ENCODE peak calls at places on chromosome 14, in seven cellular contexts. One of them, this sample, is unnamed.

GRCh38 chr14:99952453-99952852 is 112.8 kb upstream of the EVL start:
- DNase-seq in neural crest cell: no peak
- DNase-seq in aorta: no peak
- DNase-seq in naive B cell: no peak
- DNase-seq in transverse colon: no peak
- DNase-seq in lower leg skin: no peak
- DNase-seq in T-helper 2 cell: no peak
- DNase-seq in this sample: no peak

GRCh38 chr14:82694820-82695219 is 1161.2 kb upstream of the SEL1L start:
- DNase-seq in neural crest cell: no peak
- DNase-seq in aorta: no peak
- DNase-seq in naive B cell: no peak
- DNase-seq in transverse colon: no peak
- DNase-seq in lower leg skin: no peak
- DNase-seq in T-helper 2 cell: no peak
- DNase-seq in this sample: no peak

GRCh38 chr14:54599932-54600331 is 33.0 kb downstream of the SAMD4A start:
- DNase-seq in neural crest cell: no peak
- DNase-seq in aorta: no peak
- DNase-seq in naive B cell: no peak
- DNase-seq in transverse colon: no peak
- DNase-seq in lower leg skin: no peak
- DNase-seq in T-helper 2 cell: no peak
- DNase-seq in this sample: no peak

GRCh38 chr14:22955702-22956575 is 951 bp downstream of the HAUS4 start:
- DNase-seq in neural crest cell: no peak
- DNase-seq in aorta: no peak
- DNase-seq in naive B cell: no peak
- DNase-seq in transverse colon: no peak
- DNase-seq in lower leg skin: no peak
- DNase-seq in T-helper 2 cell: no peak
- DNase-seq in this sample: no peak

GRCh38 chr14:82313889-82314288 is 780.2 kb upstream of the SEL1L start:
- DNase-seq in neural crest cell: no peak
- DNase-seq in aorta: no peak
- DNase-seq in naive B cell: no peak
- DNase-seq in transverse colon: no peak
- DNase-seq in lower leg skin: no peak
- DNase-seq in T-helper 2 cell: no peak
- DNase-seq in this sample: no peak

GRCh38 chr14:84490081-84490480 is 1039.9 kb upstream of the FLRT2 start:
- DNase-seq in neural crest cell: no peak
- DNase-seq in aorta: no peak
- DNase-seq in naive B cell: no peak
- DNase-seq in transverse colon: no peak
- DNase-seq in lower leg skin: no peak
- DNase-seq in T-helper 2 cell: no peak
- DNase-seq in this sample: no peak

GRCh38 chr14:76245097-76245496 is 93.4 kb downstream of the GPATCH2L start:
- DNase-seq in neural crest cell: no peak
- DNase-seq in aorta: no peak
- DNase-seq in naive B cell: no peak
- DNase-seq in transverse colon: no peak
- DNase-seq in lower leg skin: no peak
- DNase-seq in T-helper 2 cell: no peak
- DNase-seq in this sample: no peak

GRCh38 chr14:32202941-32203882 is at the start of gene RNU6-8:
- DNase-seq in neural crest cell: peak
- DNase-seq in aorta: peak
- DNase-seq in naive B cell: peak
- DNase-seq in transverse colon: peak
- DNase-seq in lower leg skin: peak
- DNase-seq in T-helper 2 cell: peak
- DNase-seq in this sample: peak

GRCh38 chr14:75559451-75560187 is 18.8 kb upstream of the FLVCR2 start:
- DNase-seq in neural crest cell: no peak
- DNase-seq in aorta: no peak
- DNase-seq in naive B cell: no peak
- DNase-seq in transverse colon: no peak
- DNase-seq in lower leg skin: peak
- DNase-seq in T-helper 2 cell: no peak
- DNase-seq in this sample: no peak

GRCh38 chr14:91963465-91963864 is 16.0 kb upstream of the FBLN5 start:
- DNase-seq in neural crest cell: no peak
- DNase-seq in aorta: no peak
- DNase-seq in naive B cell: no peak
- DNase-seq in transverse colon: no peak
- DNase-seq in lower leg skin: no peak
- DNase-seq in T-helper 2 cell: no peak
- DNase-seq in this sample: no peak

GRCh38 chr14:80427101-80427500 is 215.8 kb upstream of the DIO2 start:
- DNase-seq in neural crest cell: no peak
- DNase-seq in aorta: no peak
- DNase-seq in naive B cell: no peak
- DNase-seq in transverse colon: no peak
- DNase-seq in lower leg skin: no peak
- DNase-seq in T-helper 2 cell: no peak
- DNase-seq in this sample: no peak

This sample was measured in CD8-positive, alpha-beta memory T cell.